ENCODE peak calls at places on chromosomes 2 and 18, in four cellular contexts. U is WTC11, C is K562, Z is GM12878. E is an unnamed sample.

GRCh38 chr2:59308108-59308507 is 1067.0 kb upstream of the FANCL start:
- DNase-seq in U (no peak), C (no peak), Z (no peak), E (no peak)

GRCh38 chr18:66495844-66496243 is 108.0 kb downstream of the CDH19 start:
- DNase-seq in U (peak), C (peak), Z (no peak), E (peak)

GRCh38 chr2:289362-290089 is 1.6 kb upstream of the ALKAL2 start:
- DNase-seq in U (peak), C (peak), Z (no peak), E (peak)

GRCh38 chr18:80147418-80148315 is 38.6 kb downstream of the ADNP2 start:
- DNase-seq in U (peak), C (no peak), Z (peak), E (peak)

GRCh38 chr2:119338826-119339561 is 27.6 kb downstream of the C2orf76 start:
- DNase-seq in U (no peak), C (peak), Z (peak), E (no peak)

GRCh38 chr2:104654813-104655212 is 199.1 kb upstream of the POU3F3 start:
- DNase-seq in U (no peak), C (no peak), Z (no peak), E (peak)

GRCh38 chr18:61496374-61496773 is 163.1 kb downstream of the CDH20 start:
- DNase-seq in U (no peak), C (no peak), Z (no peak), E (no peak)

GRCh38 chr2:217650716-217651360 is 352.0 kb downstream of the TNS1 start:
- DNase-seq in U (peak), C (peak), Z (no peak), E (peak)

GRCh38 chr2:200172944-200173481 is 133.5 kb upstream of the SPATS2L start:
- DNase-seq in U (no peak), C (no peak), Z (no peak), E (no peak)

GRCh38 chr2:44852594-44852993 is 88.9 kb upstream of the SIX3 start:
- DNase-seq in U (no peak), C (no peak), Z (no peak), E (no peak)
- TF ChIP-seq USF1 in U (no peak), C (no peak), Z (no peak), E (no peak)

GRCh38 chr18:44805176-44805575 is 124.5 kb downstream of the SETBP1 start:
- DNase-seq in U (no peak), C (no peak), Z (no peak), E (no peak)

GRCh38 chr18:44803019-44803650 is 122.4 kb downstream of the SETBP1 start:
- DNase-seq in U (no peak), C (no peak), Z (no peak), E (no peak)

GRCh38 chr18:44802508-44802907 is 121.8 kb downstream of the SETBP1 start:
- DNase-seq in U (no peak), C (no peak), Z (no peak), E (no peak)

GRCh38 chr18:44805643-44806042 is 125.0 kb downstream of the SETBP1 start:
- DNase-seq in U (no peak), C (no peak), Z (no peak), E (no peak)

GRCh38 chr18:44804033-44804432 is 123.3 kb downstream of the SETBP1 start:
- DNase-seq in U (no peak), C (no peak), Z (no peak), E (no peak)
- TF ChIP-seq USF1 in U (no peak), C (no peak), Z (no peak), E (no peak)

GRCh38 chr2:238496756-238497609 is 70.3 kb downstream of the ASB1 start:
- DNase-seq in U (no peak), C (no peak), Z (no peak), E (no peak)
- TF ChIP-seq USF1 in U (no peak), C (no peak), Z (no peak), E (no peak)

GRCh38 chr2:241952816-241953215 is 83.3 kb downstream of the RTP5 start:
- DNase-seq in U (no peak), C (no peak), Z (no peak), E (no peak)
- TF ChIP-seq USF1 in U (no peak), C (no peak), Z (no peak), E (no peak)

GRCh38 chr2:191847764-191848163 is 876 bp upstream of the CAVIN2 start:
- DNase-seq in U (no peak), C (no peak), Z (no peak), E (no peak)

GRCh38 chr2:191845248-191845715 is 1.6 kb downstream of the CAVIN2 start:
- DNase-seq in U (peak), C (peak), Z (no peak), E (no peak)

GRCh38 chr2:191848771-191849726 is 2.2 kb upstream of the CAVIN2 start:
- DNase-seq in U (no peak), C (peak), Z (no peak), E (no peak)

GRCh38 chr2:191845876-191846786 is 757 bp downstream of the CAVIN2 start:
- DNase-seq in U (no peak), C (no peak), Z (no peak), E (no peak)

GRCh38 chr2:191846787-191847620 is at the start of gene CAVIN2:
- DNase-seq in U (no peak), C (peak), Z (peak), E (no peak)
- TF ChIP-seq USF1 in U (no peak), C (no peak), Z (no peak), E (no peak)

GRCh38 chr18:30288662-30289414 is 753.7 kb downstream of the DSC3 start:
- DNase-seq in U (no peak), C (no peak), Z (no peak), E (no peak)
- TF ChIP-seq USF1 in U (no peak), C (no peak), Z (no peak), E (no peak)

GRCh38 chr2:11399113-11399762 is 54.8 kb upstream of the ROCK2 start:
- DNase-seq in U (no peak), C (no peak), Z (no peak), E (no peak)

GRCh38 chr2:11404381-11405073 is 60.1 kb upstream of the ROCK2 start:
- DNase-seq in U (no peak), C (no peak), Z (no peak), E (no peak)

GRCh38 chr2:11405599-11406491 is 60.1 kb downstream of the E2F6 start:
- DNase-seq in U (no peak), C (no peak), Z (no peak), E (peak)

GRCh38 chr2:11398710-11399109 is 54.3 kb upstream of the ROCK2 start:
- DNase-seq in U (no peak), C (no peak), Z (no peak), E (no peak)

DNA sequence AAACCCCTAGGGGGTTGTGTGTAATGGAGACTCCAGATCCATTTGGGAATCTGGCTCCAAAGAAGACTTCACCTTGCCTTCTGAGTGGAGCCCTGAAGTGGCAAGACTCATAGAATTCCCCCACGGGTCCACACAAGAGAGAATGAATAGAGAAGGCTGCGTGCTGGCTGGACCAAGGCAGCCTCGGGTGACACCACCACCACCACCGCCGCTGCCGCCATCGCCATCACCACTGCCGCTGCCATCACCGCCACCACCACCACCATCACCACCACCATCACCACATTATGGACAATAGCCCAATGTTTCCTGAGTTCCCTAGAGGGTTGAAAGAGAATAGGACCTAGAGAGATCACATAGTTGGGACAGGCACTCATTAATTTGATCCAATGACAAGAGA is 58.0 kb upstream of the ROCK2 start:
- DNase-seq in U (no peak), C (no peak), Z (no peak), E (no peak)
- TF ChIP-seq USF1 in U (no peak), C (no peak), Z (no peak), E (no peak)

GRCh38 chr18:49090901-49091300 is 140.1 kb upstream of the SMAD7 start:
- DNase-seq in U (no peak), C (no peak), Z (no peak), E (no peak)
- TF ChIP-seq USF1 in U (no peak), C (no peak), Z (no peak), E (no peak)